ENCODE peak calls at places on chromosomes 6 and 20, in eight cellular contexts. L, I, Y, G, C, Z, B and P are unnamed samples.

GRCh38 chr6:110528051-110528929 is 51.9 kb upstream of the SLC22A16 start:
- DNase-seq in Z (peak), B (peak), Y (peak), G (peak), L (peak), I (peak), C (no peak), P (peak)

GRCh38 chr6:10465633-10466499 is 51.0 kb upstream of the TFAP2A start:
- DNase-seq in G (peak), C (no peak), Z (peak), B (peak), I (no peak), L (peak), Y (peak), P (peak)

GRCh38 chr20:19769516-19769915 is 11.5 kb downstream of the RIN2 start:
- DNase-seq in L (no peak), Z (no peak), Y (no peak), G (no peak), C (no peak), I (no peak), B (no peak), P (no peak)

GRCh38 chr6:84687487-84687886 is 76.9 kb downstream of the TBX18 start:
- DNase-seq in Y (no peak), L (no peak), I (no peak), C (no peak), B (no peak), G (peak), Z (peak), P (no peak)

GRCh38 chr20:38321959-38322598 is 18.1 kb downstream of the BPI start:
- DNase-seq in Z (peak), L (peak), I (no peak), Y (no peak), G (peak), C (no peak), B (peak), P (peak)

GRCh38 chr6:157486632-157487031 is 105.6 kb downstream of the ZDHHC14 start:
- DNase-seq in Z (no peak), G (no peak), L (no peak), Y (peak), B (no peak), I (no peak), C (no peak), P (peak)

GRCh38 chr6:89887452-89888137 is 6.7 kb upstream of the GJA10 start:
- DNase-seq in G (no peak), I (no peak), B (no peak), C (no peak), Y (no peak), L (no peak), Z (no peak), P (peak)

GRCh38 chr20:9460518-9460917 is 53.9 kb upstream of the LAMP5 start:
- DNase-seq in G (peak), L (no peak), I (no peak), Y (no peak), C (no peak), Z (peak), B (peak), P (no peak)

GRCh38 chr6:138722425-138723371 is 50.9 kb upstream of the CCDC28A start:
- DNase-seq in C (no peak), I (no peak), G (peak), B (peak), Z (peak), L (no peak), Y (no peak), P (no peak)

GRCh38 chr6:169190144-169190584 is 63.5 kb downstream of the THBS2 start:
- DNase-seq in B (peak), L (no peak), I (peak), Z (peak), G (peak), C (no peak), Y (no peak), P (no peak)

GRCh38 chr6:116278853-116279231 is 888 bp downstream of the TSPYL1 start:
- DNase-seq in B (no peak), L (peak), Z (peak), Y (peak), I (no peak), G (no peak), C (no peak), P (peak)

GRCh38 chr6:55543633-55544309 is 35.2 kb downstream of the HMGCLL1 start:
- DNase-seq in C (no peak), I (no peak), Z (no peak), B (no peak), Y (no peak), L (no peak), G (no peak), P (no peak)

GRCh38 chr6:140050232-140050995 is 676.0 kb upstream of the CITED2 start:
- DNase-seq in Z (no peak), B (peak), G (peak), I (no peak), Y (no peak), L (no peak), C (no peak), P (no peak)

GRCh38 chr6:146543940-146544661 is 468 bp downstream of the RAB32 start:
- DNase-seq in G (peak), B (peak), C (no peak), L (peak), I (peak), Z (peak), Y (peak), P (peak)

GRCh38 chr6:109450801-109451200 is 4.8 kb downstream of the MICAL1 start:
- DNase-seq in L (no peak), I (no peak), G (no peak), Z (no peak), C (no peak), Y (no peak), B (no peak), P (no peak)

GRCh38 chr6:15254074-15254975 is 8.5 kb downstream of the JARID2 start:
- DNase-seq in B (peak), I (no peak), Y (no peak), G (no peak), L (no peak), Z (no peak), C (no peak), P (no peak)

GRCh38 chr6:150528648-150529285 is 70.9 kb upstream of the PLEKHG1 start:
- DNase-seq in C (no peak), B (peak), G (peak), L (peak), Y (peak), Z (peak), I (peak), P (peak)

GRCh38 chr6:37019065-37019450 is 13.6 kb downstream of the FGD2 start:
- DNase-seq in Y (no peak), B (no peak), Z (no peak), I (no peak), G (no peak), C (no peak), L (no peak), P (no peak)

GRCh38 chr20:61371501-61372150 is 119.6 kb downstream of the CDH4 start:
- DNase-seq in Z (no peak), G (no peak), L (no peak), C (no peak), B (no peak), Y (no peak), I (no peak), P (no peak)

GRCh38 chr20:19903168-19903676 is 113.9 kb upstream of the NAA20 start:
- DNase-seq in C (no peak), Y (peak), B (peak), L (no peak), Z (no peak), G (peak), I (no peak), P (peak)

GRCh38 chr20:63539092-63539430 is 1.9 kb upstream of the PTK6 start:
- DNase-seq in C (no peak), G (no peak), Y (no peak), B (no peak), L (no peak), Z (no peak), I (no peak), P (no peak)

GRCh38 chr6:153084393-153084792 is 46.7 kb downstream of the RGS17 start:
- DNase-seq in Y (no peak), I (no peak), Z (peak), L (no peak), G (peak), C (no peak), B (no peak), P (no peak)

GRCh38 chr6:41548098-41548840 is 2.1 kb downstream of the FOXP4 start:
- DNase-seq in I (no peak), C (no peak), L (no peak), B (no peak), Y (no peak), G (no peak), Z (no peak), P (peak)

GRCh38 chr6:139378882-139379341 is 4.5 kb upstream of the CITED2 start:
- DNase-seq in Z (peak), G (peak), C (no peak), B (no peak), L (no peak), I (no peak), Y (no peak), P (peak)

GRCh38 chr6:22877946-22878705 is 308.8 kb downstream of the HDGFL1 start:
- DNase-seq in L (no peak), Z (peak), I (no peak), B (peak), Y (no peak), G (peak), C (no peak), P (no peak)

GRCh38 chr20:50919567-50919966 is 11.7 kb downstream of the ADNP start:
- DNase-seq in G (peak), B (peak), Z (peak), L (no peak), C (no peak), Y (no peak), I (no peak), P (no peak)

GRCh38 chr6:131524695-131525336 is 48.2 kb upstream of the ARG1 start:
- DNase-seq in B (no peak), L (no peak), I (no peak), G (no peak), Z (no peak), C (no peak), Y (no peak), P (peak)

GRCh38 chr6:155440758-155441157 is 14.9 kb downstream of the NOX3 start:
- DNase-seq in B (no peak), I (no peak), L (no peak), G (no peak), Z (no peak), C (no peak), Y (no peak), P (no peak)

GRCh38 chr20:23296841-23297701 is 53.5 kb upstream of the NXT1 start:
- DNase-seq in C (no peak), L (no peak), G (peak), Z (no peak), B (no peak), I (no peak), Y (no peak), P (no peak)

GRCh38 chr6:160931378-160932343 is 59.9 kb upstream of the MAP3K4 start:
- DNase-seq in B (no peak), Z (no peak), L (no peak), Y (no peak), C (no peak), G (peak), I (no peak), P (no peak)

GRCh38 chr6:109978174-109979032 is at the start of gene GPR6:
- DNase-seq in G (peak), L (peak), B (peak), C (no peak), Z (peak), I (no peak), Y (peak), P (peak)

GRCh38 chr6:140320799-140321099 is 946.3 kb upstream of the CITED2 start:
- DNase-seq in C (no peak), Y (no peak), G (no peak), I (no peak), L (no peak), Z (peak), B (no peak), P (no peak)

GRCh38 chr6:106163966-106164877 is 78.1 kb downstream of the PRDM1 start:
- DNase-seq in B (peak), G (peak), Y (no peak), Z (peak), L (no peak), C (no peak), I (no peak), P (peak)

GRCh38 chr20:48012401-48012974 is 227.2 kb upstream of the SULF2 start:
- DNase-seq in B (peak), G (peak), C (no peak), L (no peak), I (no peak), Y (no peak), Z (peak), P (no peak)

GRCh38 chr20:58287638-58288037 is 21.9 kb upstream of the RAB22A start:
- DNase-seq in Z (no peak), C (no peak), L (no peak), B (no peak), G (no peak), I (no peak), Y (no peak), P (no peak)

GRCh38 chr6:3500262-3501001 is 43.6 kb upstream of the SLC22A23 start:
- DNase-seq in C (no peak), I (no peak), Z (no peak), G (peak), L (no peak), Y (no peak), B (no peak), P (no peak)

GRCh38 chr6:56101141-56101553 is 146.2 kb downstream of the COL21A1 start:
- DNase-seq in L (no peak), C (no peak), I (no peak), G (peak), B (peak), Z (peak), Y (no peak), P (no peak)

GRCh38 chr6:43671801-43672690 is 15.5 kb downstream of the MRPS18A start:
- DNase-seq in G (no peak), Y (peak), B (no peak), C (no peak), I (no peak), L (no peak), Z (peak), P (no peak)

DNA sequence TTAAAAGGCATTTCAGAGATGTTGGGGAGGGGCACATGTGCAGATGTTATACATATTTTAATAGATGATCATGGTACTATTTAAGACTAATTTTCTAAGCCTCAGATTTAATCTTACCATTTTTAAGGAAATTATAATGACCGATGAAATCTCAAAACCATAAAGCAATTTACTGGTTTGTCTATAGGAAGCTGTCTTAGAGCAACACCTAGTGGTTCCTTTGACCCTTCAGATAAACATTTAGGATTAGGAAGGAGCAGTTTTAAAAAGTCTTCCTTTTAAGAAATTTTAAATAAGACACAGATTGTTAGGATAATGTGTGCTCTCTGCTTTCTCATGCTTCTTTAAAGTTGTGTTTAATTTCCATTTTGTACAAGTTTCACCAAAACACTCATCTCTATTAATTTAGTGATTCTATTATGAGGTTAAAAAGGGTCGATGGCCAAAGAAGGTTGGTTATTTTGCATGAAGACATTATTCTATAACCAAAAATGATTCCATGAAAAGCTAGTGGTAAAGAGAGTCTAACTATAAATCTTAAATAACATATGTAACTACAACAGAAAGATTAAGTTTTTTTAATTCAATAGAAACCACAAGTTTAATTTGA is 376.4 kb downstream of the HACE1 start:
- DNase-seq in G (peak), B (no peak), L (no peak), Y (no peak), Z (peak), I (no peak), C (no peak), P (no peak)
- TF ChIP-seq CTCF in G (peak), B (no peak), L (peak), Y (no peak), Z (peak), I (no peak), C (no peak), P (no peak)

GRCh38 chr6:162637317-162637716 is 90.2 kb downstream of the PRKN start:
- DNase-seq in I (no peak), Z (no peak), Y (no peak), L (no peak), G (no peak), C (no peak), B (no peak), P (no peak)
- TF ChIP-seq CTCF in I (no peak), Z (no peak), Y (no peak), L (no peak), G (no peak), C (no peak), B (no peak), P (no peak)

DNA sequence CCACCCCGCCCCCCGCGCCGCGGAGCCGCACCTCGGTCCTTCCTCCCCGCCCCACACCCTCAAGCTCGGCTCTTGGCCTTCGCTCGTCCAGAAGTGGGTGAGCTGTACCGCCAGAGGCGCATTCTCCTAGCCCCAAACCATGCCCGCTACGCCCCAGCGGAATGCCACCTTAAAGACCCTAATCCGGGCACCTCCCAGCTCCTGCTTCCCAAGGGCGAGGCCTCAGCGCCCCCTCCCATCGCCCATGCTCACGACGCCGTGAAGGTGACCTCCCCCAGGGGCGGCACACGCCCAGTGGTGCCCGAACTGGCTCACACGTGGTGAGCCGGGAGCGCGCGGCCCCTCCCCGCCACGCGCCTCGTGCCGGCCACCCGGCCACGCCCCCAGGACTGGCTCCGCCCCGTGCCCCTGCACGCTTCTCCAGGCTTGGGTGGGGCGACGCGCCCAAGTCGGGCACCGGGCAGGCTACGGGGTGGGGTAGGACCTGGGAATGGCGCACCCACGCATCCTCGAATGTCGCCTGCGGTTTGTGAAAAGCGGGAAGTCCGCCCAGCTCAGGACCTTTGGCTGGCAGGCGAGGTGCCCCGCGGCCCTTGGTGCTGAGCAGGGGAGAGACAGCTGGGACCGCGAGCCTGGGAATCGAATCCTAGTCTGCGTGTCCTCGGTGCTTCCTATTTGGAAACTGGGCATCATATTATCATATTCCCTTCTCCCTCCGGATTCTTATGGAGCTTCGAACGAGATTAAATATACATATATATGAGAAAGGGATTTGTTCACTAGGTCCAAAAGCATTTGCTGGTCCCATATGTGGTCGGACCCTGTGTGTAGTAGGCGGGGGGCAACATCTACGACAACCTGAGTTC is 942 bp upstream of the SOX12 start:
- DNase-seq in C (peak), Z (peak), Y (peak), I (peak), G (peak), L (peak), B (peak), P (peak)
- TF ChIP-seq CTCF in C (peak), Z (peak), Y (no peak), I (no peak), G (peak), L (peak), B (peak), P (peak)

DNA sequence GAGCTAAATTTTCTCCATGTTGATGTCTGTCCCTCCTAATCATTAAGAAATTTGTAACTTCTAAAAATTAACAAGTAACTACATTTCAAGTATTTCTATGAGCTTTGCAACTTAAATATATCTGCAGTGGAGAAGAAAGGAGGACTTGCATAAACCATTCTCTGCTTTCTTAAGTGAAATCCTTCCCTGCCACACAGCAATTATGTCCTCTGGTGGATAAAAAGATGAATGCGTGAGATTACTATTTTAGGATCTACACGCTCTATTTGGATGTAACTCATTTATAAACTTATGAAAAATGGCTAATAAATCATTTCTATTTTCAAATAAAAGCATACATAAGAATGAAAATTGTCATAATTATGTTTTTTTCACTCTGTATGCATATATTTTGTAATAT is 338.0 kb upstream of the PTCHD4 start:
- DNase-seq in L (no peak), Y (no peak), B (no peak), G (peak), C (no peak), Z (peak), I (no peak), P (no peak)
- TF ChIP-seq CTCF in L (no peak), Y (no peak), B (peak), G (peak), C (no peak), Z (peak), I (no peak), P (no peak)

GRCh38 chr6:68958327-68958726 is 323.2 kb downstream of the ADGRB3 start:
- DNase-seq in B (no peak), Z (peak), L (no peak), G (no peak), I (no peak), Y (no peak), C (no peak), P (no peak)
- TF ChIP-seq CTCF in B (peak), Z (no peak), L (no peak), G (no peak), I (peak), Y (no peak), C (no peak), P (no peak)